ENCODE peak calls at places on chromosome 15, in six cellular contexts. H, E, Q, N, M and F are unnamed samples.

GRCh38 chr15:48433226-48433886 is 102.1 kb downstream of the DUT start:
- DNase-seq in H (no peak), E (no peak), Q (no peak), N (no peak), M (no peak), F (no peak)

GRCh38 chr15:44427756-44428724 is 611 bp downstream of the CTDSPL2 start:
- DNase-seq in H (no peak), E (no peak), Q (no peak), N (peak; percentile 23), M (no peak), F (no peak)

GRCh38 chr15:99343208-99343607 is 91.9 kb downstream of the LRRC28 start:
- DNase-seq in H (no peak), E (no peak), Q (no peak), N (no peak), M (no peak), F (no peak)

GRCh38 chr15:66955871-66956585 is 109.4 kb upstream of the SMAD3 start:
- DNase-seq in H (no peak), E (no peak), Q (no peak), N (peak; percentile 74), M (no peak), F (peak; percentile 15)

GRCh38 chr15:33226559-33227181 is 32.2 kb upstream of the FMN1 start:
- DNase-seq in H (no peak), E (peak; percentile 45), Q (no peak), N (peak; percentile 63), M (peak; percentile 22), F (no peak)

GRCh38 chr15:33440911-33441310 is 130.1 kb downstream of the RYR3 start:
- DNase-seq in H (no peak), E (no peak), Q (no peak), N (no peak), M (no peak), F (no peak)

GRCh38 chr15:65576669-65577068 is 34.3 kb downstream of the INTS14 start:
- DNase-seq in H (no peak), E (no peak), Q (no peak), N (peak; percentile 84), M (no peak), F (no peak)

GRCh38 chr15:51267047-51267713 is 71.2 kb downstream of the CYP19A1 start:
- DNase-seq in H (peak; percentile 57), E (no peak), Q (no peak), N (peak; percentile 44), M (no peak), F (no peak)

GRCh38 chr15:25208735-25209134 is 230.1 kb downstream of the UBE3A start:
- DNase-seq in H (no peak), E (no peak), Q (no peak), N (no peak), M (no peak), F (no peak)

GRCh38 chr15:60972301-60972700 is 256.8 kb downstream of the RORA start:
- DNase-seq in H (no peak), E (no peak), Q (no peak), N (peak; percentile 55), M (no peak), F (no peak)

GRCh38 chr15:74788716-74789151 is 6.9 kb downstream of the CSK start:
- DNase-seq in H (no peak), E (no peak), Q (no peak), N (no peak), M (no peak), F (no peak)

GRCh38 chr15:61173899-61174689 is 55.0 kb downstream of the RORA start:
- DNase-seq in H (no peak), E (no peak), Q (no peak), N (no peak), M (no peak), F (no peak)

GRCh38 chr15:64180235-64180824 is 17.5 kb upstream of the PPIB start:
- DNase-seq in H (no peak), E (no peak), Q (no peak), N (no peak), M (no peak), F (no peak)

GRCh38 chr15:66703540-66703941 is 1.5 kb downstream of the SMAD6 start:
- DNase-seq in H (peak; percentile 58), E (peak; percentile 57), Q (no peak), N (peak; percentile 57), M (peak; percentile 57), F (no peak)

GRCh38 chr15:62545392-62546227 is 380.5 kb upstream of the C2CD4B start:
- DNase-seq in H (no peak), E (peak; percentile 57), Q (peak; percentile 57), N (peak; percentile 85), M (peak; percentile 31), F (peak; percentile 27)

GRCh38 chr15:56736308-56736707 is 3.0 kb upstream of the ZNF280D start:
- DNase-seq in H (no peak), E (no peak), Q (no peak), N (peak; percentile 73), M (no peak), F (no peak)

GRCh38 chr15:78364233-78364632 is 24.1 kb downstream of the CRABP1 start:
- DNase-seq in H (no peak), E (peak; percentile 33), Q (peak; percentile 77), N (no peak), M (no peak), F (no peak)

GRCh38 chr15:95958417-95958816 is 372.1 kb upstream of the NR2F2 start:
- DNase-seq in H (no peak), E (no peak), Q (no peak), N (no peak), M (no peak), F (no peak)

GRCh38 chr15:65646486-65646885 is 24.7 kb downstream of the SLC24A1 start:
- DNase-seq in H (no peak), E (no peak), Q (no peak), N (no peak), M (no peak), F (no peak)

GRCh38 chr15:74618841-74619596 is 3.4 kb downstream of the CLK3 start:
- DNase-seq in H (no peak), E (no peak), Q (no peak), N (no peak), M (no peak), F (no peak)

GRCh38 chr15:78977091-78977571 is 32.3 kb upstream of the CTSH start:
- DNase-seq in H (no peak), E (no peak), Q (no peak), N (no peak), M (no peak), F (no peak)

GRCh38 chr15:27619204-27619603 is 479.9 kb downstream of the OCA2 start:
- DNase-seq in H (no peak), E (no peak), Q (no peak), N (no peak), M (no peak), F (no peak)

GRCh38 chr15:27506752-27507151 is 535.8 kb downstream of the GABRG3 start:
- DNase-seq in H (no peak), E (no peak), Q (no peak), N (no peak), M (no peak), F (no peak)

GRCh38 chr15:76839173-76839572 is 66.0 kb downstream of the SCAPER start:
- DNase-seq in H (no peak), E (no peak), Q (no peak), N (no peak), M (no peak), F (no peak)

GRCh38 chr15:51366911-51367310 is 25.5 kb downstream of the GLDN start:
- DNase-seq in H (no peak), E (no peak), Q (no peak), N (peak; percentile 40), M (peak; percentile 55), F (no peak)

GRCh38 chr15:27057904-27058645 is 87.1 kb downstream of the GABRG3 start:
- DNase-seq in H (no peak), E (no peak), Q (no peak), N (peak; percentile 28), M (no peak), F (no peak)

GRCh38 chr15:101050647-101051290 is 131.6 kb downstream of the LRRK1 start:
- DNase-seq in H (peak; percentile 41), E (peak; percentile 34), Q (no peak), N (no peak), M (no peak), F (peak; percentile 32)

GRCh38 chr15:45200799-45201556 is 13.2 kb upstream of the SHF start:
- DNase-seq in H (peak; percentile 92), E (peak; percentile 79), Q (peak; percentile 91), N (peak; percentile 89), M (peak; percentile 83), F (peak; percentile 81)

GRCh38 chr15:90106522-90107117 is 4.4 kb upstream of the IDH2 start:
- DNase-seq in H (no peak), E (no peak), Q (no peak), N (peak; percentile 64), M (peak; percentile 61), F (no peak)

GRCh38 chr15:72271895-72272212 is 500 bp downstream of the PARP6 start:
- DNase-seq in H (no peak), E (no peak), Q (no peak), N (peak; percentile 41), M (no peak), F (no peak)

GRCh38 chr15:42133892-42134502 is 22.4 kb downstream of the PLA2G4F start:
- DNase-seq in H (peak; percentile 70), E (no peak), Q (no peak), N (peak; percentile 44), M (no peak), F (no peak)

GRCh38 chr15:100103828-100104227 is 237.9 kb downstream of the ADAMTS17 start:
- DNase-seq in H (no peak), E (no peak), Q (no peak), N (no peak), M (no peak), F (no peak)

GRCh38 chr15:87538327-87538834 is 718.2 kb downstream of the NTRK3 start:
- DNase-seq in H (no peak), E (no peak), Q (no peak), N (no peak), M (no peak), F (no peak)

GRCh38 chr15:89836255-89837133 is 21.8 kb upstream of the ANPEP start:
- DNase-seq in H (no peak), E (peak; percentile 34), Q (peak; percentile 39), N (peak; percentile 95), M (no peak), F (no peak)

GRCh38 chr15:39682366-39682765 is 100.3 kb downstream of the FSIP1 start:
- DNase-seq in H (no peak), E (no peak), Q (no peak), N (peak; percentile 76), M (no peak), F (no peak)

GRCh38 chr15:84755736-84756527 is 7.5 kb downstream of the ZNF592 start:
- DNase-seq in H (no peak), E (peak; percentile 64), Q (no peak), N (no peak), M (no peak), F (peak; percentile 27)

GRCh38 chr15:49982586-49982985 is 136.4 kb downstream of the ATP8B4 start:
- DNase-seq in H (no peak), E (no peak), Q (no peak), N (no peak), M (no peak), F (no peak)

GRCh38 chr15:67762610-67763368 is 62.5 kb upstream of the SKOR1 start:
- DNase-seq in H (no peak), E (no peak), Q (no peak), N (no peak), M (no peak), F (no peak)